ENCODE peak calls at places on chromosomes 1 and 21, in four cellular contexts. V is K562, I is SK-N-SH, S is HepG2. X is an unnamed sample.

GRCh38 chr1:16625497-16626408 is 12.4 kb upstream of the NBPF1 start:
- DNase-seq in V (peak), I (peak), S (no peak), X (no peak)

GRCh38 chr1:64743954-64744491 is 852 bp upstream of the RAVER2 start:
- DNase-seq in V (no peak), I (no peak), S (no peak), X (no peak)

GRCh38 chr1:55854911-55855310 is 639.7 kb upstream of the USP24 start:
- DNase-seq in V (no peak), I (no peak), S (no peak), X (no peak)

GRCh38 chr1:6454856-6455751 is 10.9 kb downstream of the TNFRSF25 start:
- DNase-seq in V (no peak), I (peak), S (no peak), X (no peak)

GRCh38 chr1:84429231-84429630 is 30.9 kb downstream of the DNASE2B start:
- DNase-seq in V (no peak), I (no peak), S (no peak), X (no peak)

GRCh38 chr1:31627930-31628421 is 10.5 kb downstream of the HCRTR1 start:
- DNase-seq in V (no peak), I (peak), S (no peak), X (no peak)

GRCh38 chr1:81021134-81021533 is 779.6 kb upstream of the ADGRL2 start:
- DNase-seq in V (no peak), I (no peak), S (no peak), X (no peak)

GRCh38 chr1:147189514-147189913 is 17.2 kb upstream of the PRKAB2 start:
- DNase-seq in V (no peak), I (no peak), S (no peak), X (no peak)

GRCh38 chr1:184905601-184906322 is 68.5 kb downstream of the NIBAN1 start:
- DNase-seq in V (no peak), I (no peak), S (peak), X (no peak)

GRCh38 chr1:165543651-165544452 is at the start of gene LRRC52:
- DNase-seq in V (no peak), I (peak), S (no peak), X (no peak)

GRCh38 chr21:33731447-33731846 is 89.1 kb downstream of the ITSN1 start:
- DNase-seq in V (no peak), I (no peak), S (no peak), X (no peak)

GRCh38 chr1:219350621-219351020 is 176.9 kb downstream of the LYPLAL1 start:
- DNase-seq in V (no peak), I (no peak), S (no peak), X (no peak)

GRCh38 chr1:47229031-47229831 is 2.8 kb downstream of the TAL1 start:
- DNase-seq in V (peak), I (no peak), S (no peak), X (no peak)

GRCh38 chr1:173478099-173478555 is 992 bp downstream of the PRDX6 start:
- DNase-seq in V (peak), I (peak), S (peak), X (peak)

GRCh38 chr1:5720045-5720444 is 272.2 kb downstream of the NPHP4 start:
- DNase-seq in V (no peak), I (no peak), S (no peak), X (no peak)

GRCh38 chr1:161374373-161374772 is 6.7 kb upstream of the CFAP126 start:
- DNase-seq in V (no peak), I (peak), S (peak), X (no peak)

GRCh38 chr21:42460391-42461184 is 35.4 kb downstream of the RSPH1 start:
- DNase-seq in V (no peak), I (peak), S (no peak), X (no peak)

GRCh38 chr1:155966135-155966534 is 12.2 kb downstream of the ARHGEF2 start:
- DNase-seq in V (no peak), I (peak), S (no peak), X (no peak)

GRCh38 chr1:18936814-18937481 is 19.5 kb downstream of the IFFO2 start:
- DNase-seq in V (no peak), I (no peak), S (peak), X (no peak)

GRCh38 chr1:239493736-239494285 is 107.4 kb downstream of the CHRM3 start:
- DNase-seq in V (no peak), I (no peak), S (no peak), X (no peak)

GRCh38 chr1:98749152-98749756 is 87.7 kb downstream of the SNX7 start:
- DNase-seq in V (no peak), I (no peak), S (no peak), X (no peak)

GRCh38 chr1:115411388-115412063 is 73.5 kb upstream of the NGF start:
- DNase-seq in V (no peak), I (no peak), S (no peak), X (peak)

GRCh38 chr1:46394108-46394871 is at the start of gene FAAH:
- DNase-seq in V (no peak), I (peak), S (peak), X (peak)

GRCh38 chr21:31795992-31796391 is 64.1 kb upstream of the SCAF4 start:
- DNase-seq in V (no peak), I (no peak), S (no peak), X (no peak)

GRCh38 chr1:241451981-241452380 is 67.6 kb downstream of the FH start:
- DNase-seq in V (no peak), I (no peak), S (no peak), X (no peak)

GRCh38 chr1:115317101-115318012 is 20.7 kb downstream of the NGF start:
- DNase-seq in V (no peak), I (peak), S (no peak), X (no peak)

GRCh38 chr21:41640756-41641509 is 125.9 kb downstream of the RIPK4 start:
- DNase-seq in V (no peak), I (no peak), S (no peak), X (no peak)

GRCh38 chr1:52848423-52848822 is 5.9 kb downstream of the ZYG11A start:
- DNase-seq in V (no peak), I (no peak), S (no peak), X (no peak)

DNA sequence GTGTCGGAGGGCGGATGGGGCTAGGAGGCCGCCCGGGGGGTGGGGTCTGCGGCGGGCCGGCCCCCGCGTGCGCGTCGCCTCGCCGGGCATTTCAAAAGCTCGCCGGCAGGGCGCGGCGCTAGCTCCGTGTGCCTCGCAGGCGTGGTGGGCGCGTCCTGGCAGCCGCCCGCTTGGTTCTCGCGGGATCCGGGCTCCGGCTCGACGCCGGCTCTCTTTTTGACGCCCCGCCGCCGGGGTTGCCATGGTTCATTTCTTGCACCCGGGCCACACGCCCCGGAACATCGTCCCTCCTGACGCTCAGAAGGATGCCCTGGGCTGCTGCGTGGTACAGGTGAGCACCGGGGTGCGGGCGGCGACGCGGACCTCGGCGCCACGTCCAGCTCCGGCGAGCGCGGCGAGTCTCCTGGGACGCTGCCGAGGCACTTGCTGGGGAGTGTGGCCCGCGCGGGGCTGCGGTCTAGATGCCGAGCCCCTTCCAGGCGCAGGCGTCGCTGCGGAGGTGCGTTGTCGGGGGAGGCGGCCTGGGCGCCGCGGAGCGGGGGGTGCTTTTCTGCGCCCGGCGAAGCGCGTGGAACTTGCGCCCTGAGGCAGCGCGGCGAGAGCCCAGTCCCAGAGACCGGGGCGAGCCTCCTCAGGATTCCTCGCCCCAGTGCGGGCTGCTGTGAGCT is at the start of gene ZYG11A:
- DNase-seq in V (peak), I (peak), S (peak), X (no peak)
- TF ChIP-seq CTCF in V (peak), I (no peak), S (peak), X (no peak)

GRCh38 chr1:36224537-36225297 is 474 bp downstream of the THRAP3 start:
- DNase-seq in V (no peak), I (peak), S (peak), X (peak)

GRCh38 chr1:36225298-36225899 is 1.2 kb downstream of the THRAP3 start:
- DNase-seq in V (peak), I (no peak), S (no peak), X (no peak)

GRCh38 chr1:36223996-36224536 is at the start of gene THRAP3:
- DNase-seq in V (peak), I (peak), S (peak), X (peak)

GRCh38 chr1:36223373-36223995 is 759 bp upstream of the THRAP3 start:
- DNase-seq in V (peak), I (peak), S (no peak), X (no peak)

DNA sequence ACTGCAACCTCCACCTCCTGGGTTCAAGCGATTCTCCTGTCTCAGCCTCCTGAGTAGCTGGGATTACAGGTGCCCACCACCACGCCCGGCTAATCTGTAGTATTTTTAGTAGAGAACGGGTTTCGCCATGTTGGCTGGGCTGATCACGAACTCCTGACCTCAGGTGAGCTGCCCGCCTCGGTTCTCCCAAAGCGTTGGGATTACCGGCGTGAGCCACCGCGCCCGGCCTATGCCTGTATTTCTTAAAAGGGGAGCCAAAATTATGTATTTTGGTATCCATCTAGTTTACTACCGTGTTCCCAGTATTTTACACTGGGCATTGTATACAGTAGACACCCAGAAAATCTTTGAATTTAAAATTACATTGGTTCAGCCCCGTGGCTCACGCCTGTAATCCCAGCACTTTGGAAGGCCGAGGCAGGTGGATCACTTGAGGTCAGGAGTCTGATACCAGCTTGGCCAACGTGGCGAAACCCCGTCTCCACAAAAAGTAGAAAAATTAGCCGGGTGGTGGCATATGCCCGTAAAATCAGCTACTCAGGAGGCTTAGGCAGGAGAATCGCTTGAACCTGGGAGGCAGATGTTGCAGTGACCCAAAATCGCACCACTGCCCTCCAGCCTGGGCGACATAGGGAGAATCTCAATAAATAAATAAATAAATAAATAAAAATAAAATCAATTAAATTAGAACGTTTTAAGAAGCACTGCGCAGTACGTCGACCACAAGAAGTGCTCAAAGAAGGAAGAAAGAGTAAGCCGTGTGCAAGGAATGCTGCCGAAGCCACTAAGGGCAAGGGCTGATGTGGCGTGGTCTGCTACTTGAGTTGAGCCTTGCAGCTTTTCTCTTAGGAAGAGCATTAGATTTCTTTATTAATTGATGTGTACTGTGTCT is 1.5 kb upstream of the THRAP3 start:
- DNase-seq in V (no peak), I (no peak), S (no peak), X (no peak)
- H3K4me2 ChIP-seq in V (peak), I (peak), S (peak), X (peak)

DNA sequence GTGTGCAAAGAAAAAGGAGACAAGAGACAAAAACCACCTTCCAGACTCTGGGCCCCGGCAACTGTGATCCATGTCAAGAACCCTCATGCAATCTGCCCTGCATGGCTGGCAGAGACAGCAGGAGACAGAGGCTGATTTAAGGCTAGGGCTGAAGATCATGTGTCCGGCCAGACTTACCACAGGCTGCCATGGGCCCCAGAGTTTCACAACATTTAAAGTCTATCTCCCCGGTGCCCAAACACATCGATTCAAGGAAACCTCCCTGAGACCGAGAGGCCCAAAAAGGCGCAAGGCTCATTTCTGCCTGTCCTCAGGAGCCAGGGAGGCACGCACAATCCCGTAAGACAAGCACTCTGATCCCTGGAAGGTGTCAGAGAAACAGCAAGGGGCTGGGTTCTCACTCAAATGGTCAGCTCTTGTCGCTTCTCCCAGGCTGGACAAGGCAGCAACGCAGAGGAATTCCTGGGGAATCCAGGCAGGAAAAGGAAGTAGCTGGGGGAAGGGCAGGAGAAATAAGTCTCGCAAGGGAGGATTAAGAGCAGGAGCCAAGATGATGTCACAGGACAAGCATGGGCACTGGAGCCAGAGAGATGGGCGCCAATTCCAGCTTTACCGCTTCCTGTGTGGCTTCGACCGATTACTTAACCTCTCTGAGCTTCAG is 70.7 kb downstream of the SSBP3 start:
- DNase-seq in V (no peak), I (no peak), S (no peak), X (no peak)
- TF ChIP-seq ELF1 in V (no peak), I (no peak), S (no peak), X (no peak)

GRCh38 chr1:150549496-150550221 is 451 bp downstream of the ADAMTSL4 start:
- DNase-seq in V (no peak), I (no peak), S (no peak), X (no peak)
- TF ChIP-seq CTCF in V (no peak), I (no peak), S (peak), X (no peak)

X was measured in HCT116.